ENCODE peak calls at places on chromosomes 7 and 10, in ten cellular contexts. Q is T-helper 9 cell; X is activated CD4-positive, alpha-beta T cell treated with anti-CD3 and anti-CD28 coated beads, Interleukin-2, amount 10 ng/mL, durations not matched to agents 7 days and 5 days; F is GDM1; N is amniotic stem cell; H is NCI-H510A; K is GM12891; G is OCI-LY7; Z is HEK293T; B is left ventricle myocardium inferior. E is an unnamed sample.

GRCh38 chr7:113197274-113197673 is 78.9 kb upstream of the SMIM30 start:
- DNase-seq in Q (no peak), Z (no peak), X (no peak), K (no peak), N (peak; percentile 76), G (no peak), F (no peak), H (no peak), B (no peak), E (no peak)

GRCh38 chr7:43572516-43573049 is 10.3 kb upstream of the STK17A start:
- DNase-seq in K (no peak), F (peak; percentile 88), N (peak; percentile 81), B (no peak), H (no peak), Q (no peak), G (no peak), X (peak; percentile 50), Z (no peak), E (peak; percentile 63)

GRCh38 chr7:98286093-98286525 is 4.6 kb downstream of the BRI3 start:
- DNase-seq in F (no peak), Q (no peak), G (no peak), H (no peak), Z (no peak), N (peak; percentile 60), K (no peak), B (peak; percentile 63), X (no peak), E (no peak)

GRCh38 chr10:77867124-77867715 is 59.3 kb downstream of the DLG5 start:
- DNase-seq in B (no peak), F (no peak), K (no peak), G (no peak), H (no peak), N (no peak), X (no peak), Z (no peak), Q (no peak), E (no peak)

GRCh38 chr7:17661982-17662585 is 278.2 kb downstream of the SNX13 start:
- DNase-seq in G (no peak), X (no peak), H (no peak), B (no peak), Q (no peak), K (no peak), Z (no peak), N (no peak), F (no peak), E (no peak)

GRCh38 chr10:65720901-65721300 is 1204.9 kb upstream of the LRRTM3 start:
- DNase-seq in F (no peak), Q (no peak), B (no peak), H (no peak), K (no peak), Z (no peak), G (no peak), X (no peak), N (no peak), E (no peak)

GRCh38 chr10:132458595-132459251 is 61.7 kb downstream of the PWWP2B start:
- DNase-seq in F (no peak), Z (peak; percentile 89), Q (peak; percentile 74), X (peak; percentile 60), H (no peak), N (no peak), K (peak; percentile 91), G (peak; percentile 54), B (no peak), E (peak; percentile 64)

GRCh38 chr10:117936136-117936535 is 110.6 kb downstream of the RAB11FIP2 start:
- DNase-seq in N (no peak), X (no peak), B (peak; percentile 24), G (no peak), Z (no peak), K (no peak), F (no peak), H (no peak), Q (no peak), E (no peak)

GRCh38 chr10:30542001-30542861 is 87.3 kb downstream of the LYZL2 start:
- DNase-seq in F (no peak), B (no peak), N (no peak), X (no peak), Z (no peak), K (no peak), H (no peak), G (no peak), Q (no peak), E (no peak)

GRCh38 chr10:63707254-63707910 is 186.2 kb downstream of the REEP3 start:
- DNase-seq in X (peak; percentile 19), N (peak; percentile 95), Q (no peak), F (no peak), G (no peak), H (no peak), K (peak; percentile 21), B (no peak), Z (no peak), E (no peak)

GRCh38 chr10:101785801-101786200 is 2.6 kb upstream of the NPM3 start:
- DNase-seq in X (no peak), K (no peak), F (no peak), B (no peak), Q (no peak), H (no peak), G (no peak), Z (no peak), N (no peak), E (no peak)

E was measured in activated CD8-positive, alpha-beta T cell treated with anti-CD3 and anti-CD28 coated beads, Interleukin-2, amount 10 ng/mL, durations not matched to agents 7 days and 5 days.